ENCODE peak calls at places on chromosome 18, in four cellular contexts. U is breast epithelium; Q is CD4-positive, alpha-beta memory T cell; W is aorta. I is an unnamed sample. For H3K4me1, the result is how much of the 10 kb centered on the place peaks cover.

GRCh38 chr18:23539298-23539697 is 36.0 kb downstream of the RMC1 start:
- DNase-seq in U (no peak), Q (no peak), W (no peak), I (no peak)

GRCh38 chr18:77106331-77106730 is 26.3 kb downstream of the MBP start:
- DNase-seq in U (no peak), Q (peak), W (no peak), I (peak)

GRCh38 chr18:36314754-36315153 is 17.2 kb downstream of the FHOD3 start:
- DNase-seq in U (no peak), Q (no peak), W (no peak), I (no peak)

GRCh38 chr18:79789901-79790885 is 7.5 kb upstream of the KCNG2 start:
- DNase-seq in U (peak), Q (no peak), W (peak), I (no peak)

GRCh38 chr18:58800582-58800981 is 64.1 kb upstream of the ZNF532 start:
- DNase-seq in U (no peak), Q (no peak), W (no peak), I (no peak)

GRCh38 chr18:39057423-39058057 is 1491.9 kb upstream of the CELF4 start:
- DNase-seq in U (no peak), Q (no peak), W (no peak), I (no peak)

GRCh38 chr18:8699948-8700347 is 5.4 kb upstream of the MTCL1 start:
- DNase-seq in U (no peak), Q (no peak), W (no peak), I (no peak)

GRCh38 chr18:57983965-57984364 is 60.1 kb upstream of the NEDD4L start:
- DNase-seq in U (no peak), Q (no peak), W (no peak), I (no peak)

GRCh38 chr18:80009661-80010550 is 21.5 kb upstream of the TXNL4A start:
- DNase-seq in U (peak), Q (no peak), W (peak), I (no peak)

GRCh38 chr18:79518028-79518682 is 122.4 kb downstream of the NFATC1 start:
- DNase-seq in U (peak), Q (no peak), W (peak), I (no peak)

GRCh38 chr18:518081-518480 is 17.6 kb upstream of the COLEC12 start:
- DNase-seq in U (no peak), Q (no peak), W (no peak), I (no peak)

GRCh38 chr18:28126768-28127167 is 50.2 kb downstream of the CDH2 start:
- DNase-seq in U (no peak), Q (no peak), W (no peak), I (no peak)

GRCh38 chr18:9104244-9104901 is 1.9 kb downstream of the NDUFV2 start:
- DNase-seq in U (no peak), Q (no peak), W (no peak), I (no peak)

GRCh38 chr18:43022874-43023273 is 92.6 kb downstream of the RIT2 start:
- DNase-seq in U (no peak), Q (no peak), W (no peak), I (no peak)

GRCh38 chr18:76977108-76977621 is 154.8 kb downstream of the ZNF236 start:
- DNase-seq in U (no peak), Q (no peak), W (no peak), I (no peak)

GRCh38 chr18:24177499-24178133 is 38.8 kb downstream of the CABYR start:
- DNase-seq in U (no peak), Q (no peak), W (no peak), I (no peak)

GRCh38 chr18:37578886-37579513 is 13.4 kb upstream of the CELF4 start:
- DNase-seq in U (no peak), Q (no peak), W (no peak), I (peak)

GRCh38 chr18:21012308-21012707 is 99.3 kb downstream of the ROCK1 start:
- DNase-seq in U (no peak), Q (no peak), W (no peak), I (no peak)

GRCh38 chr18:48073231-48073930 is 142.9 kb upstream of the SMAD2 start:
- DNase-seq in U (no peak), Q (no peak), W (no peak), I (no peak)

GRCh38 chr18:40957533-40958070 is 997.4 kb upstream of the PIK3C3 start:
- DNase-seq in U (no peak), Q (no peak), W (no peak), I (no peak)

GRCh38 chr18:41462946-41463345 is 492.1 kb upstream of the PIK3C3 start:
- DNase-seq in U (no peak), Q (no peak), W (no peak), I (no peak)

GRCh38 chr18:394997-395383 is 105.5 kb downstream of the COLEC12 start:
- DNase-seq in U (no peak), Q (no peak), W (peak), I (no peak)

GRCh38 chr18:32425466-32425865 is 45.2 kb downstream of the GAREM1 start:
- DNase-seq in U (no peak), Q (no peak), W (no peak), I (no peak)

GRCh38 chr18:58789856-58790255 is 74.8 kb upstream of the ZNF532 start:
- DNase-seq in U (no peak), Q (no peak), W (no peak), I (no peak)

GRCh38 chr18:42192251-42193248 is 237.5 kb downstream of the PIK3C3 start:
- DNase-seq in U (no peak), Q (no peak), W (no peak), I (no peak)

GRCh38 chr18:13614701-13615288 is 111.6 kb downstream of the FAM210A start:
- DNase-seq in U (no peak), Q (no peak), W (no peak), I (peak)

DNA sequence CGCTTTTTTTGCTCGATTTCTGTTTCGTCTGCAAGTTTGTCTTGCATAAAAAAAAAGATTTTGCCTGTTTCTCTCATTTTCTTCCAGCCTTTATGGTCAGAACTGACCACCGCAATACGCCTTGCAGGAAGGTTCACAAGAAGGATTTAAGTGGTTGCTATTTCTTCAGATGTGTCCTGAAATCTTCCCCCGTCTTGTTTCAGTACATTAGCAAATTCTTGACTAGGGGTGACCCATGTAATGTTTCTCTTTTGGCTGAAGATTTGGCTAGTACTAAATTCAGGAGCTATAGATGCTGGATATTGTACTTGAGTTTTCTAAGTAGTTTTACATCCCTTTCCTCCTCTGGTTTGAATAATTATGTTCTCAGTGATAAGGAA is 2.5 kb downstream of the PHLPP1 start:
- DNase-seq in U (no peak), Q (no peak), W (no peak), I (no peak)
- H3K4me1 ChIP-seq in U (under half), Q (under half), W (under half), I (half or more)

DNA sequence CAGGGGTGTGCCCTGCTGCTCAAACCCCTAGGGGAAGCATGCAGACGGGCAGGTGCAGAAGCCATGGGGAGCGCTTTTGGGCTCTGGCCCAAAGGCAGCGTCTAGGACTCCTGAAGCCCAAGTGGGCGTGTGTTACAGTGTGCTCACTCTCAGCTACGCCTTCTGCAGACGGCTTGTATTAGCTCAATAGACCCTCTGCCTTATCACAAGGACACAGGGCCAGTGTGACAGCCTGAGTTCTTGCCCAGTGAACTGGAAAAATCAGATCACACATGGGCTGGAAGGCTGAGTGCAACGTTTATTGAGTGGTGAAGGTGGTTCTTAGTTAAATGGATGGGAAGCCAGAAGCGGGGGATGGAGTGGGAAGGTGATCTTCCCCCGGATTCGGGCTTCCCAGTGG is 210.9 kb downstream of the CDH20 start:
- DNase-seq in U (no peak), Q (no peak), W (no peak), I (no peak)
- H3K4me1 ChIP-seq in U (under half), Q (under half), W (under half), I (under half)

GRCh38 chr18:26818461-26818860 is 47.0 kb downstream of the AQP4 start:
- DNase-seq in U (no peak), Q (no peak), W (no peak), I (no peak)

GRCh38 chr18:26813043-26813442 is 52.5 kb downstream of the AQP4 start:
- DNase-seq in U (no peak), Q (no peak), W (no peak), I (peak)

GRCh38 chr18:26812462-26812861 is 53.0 kb downstream of the AQP4 start:
- DNase-seq in U (no peak), Q (no peak), W (no peak), I (no peak)
- H3K4me1 ChIP-seq in U (under half), Q (under half), W (under half), I (under half)

GRCh38 chr18:10927290-10927979 is 221.9 kb downstream of the PIEZO2 start:
- DNase-seq in U (no peak), Q (no peak), W (peak), I (no peak)

GRCh38 chr18:10927980-10928605 is 221.3 kb downstream of the PIEZO2 start:
- DNase-seq in U (no peak), Q (no peak), W (no peak), I (no peak)

GRCh38 chr18:10924290-10924689 is 225.1 kb downstream of the PIEZO2 start:
- DNase-seq in U (no peak), Q (no peak), W (no peak), I (no peak)

GRCh38 chr18:10928971-10929373 is 220.4 kb downstream of the PIEZO2 start:
- DNase-seq in U (no peak), Q (no peak), W (no peak), I (no peak)

DNA sequence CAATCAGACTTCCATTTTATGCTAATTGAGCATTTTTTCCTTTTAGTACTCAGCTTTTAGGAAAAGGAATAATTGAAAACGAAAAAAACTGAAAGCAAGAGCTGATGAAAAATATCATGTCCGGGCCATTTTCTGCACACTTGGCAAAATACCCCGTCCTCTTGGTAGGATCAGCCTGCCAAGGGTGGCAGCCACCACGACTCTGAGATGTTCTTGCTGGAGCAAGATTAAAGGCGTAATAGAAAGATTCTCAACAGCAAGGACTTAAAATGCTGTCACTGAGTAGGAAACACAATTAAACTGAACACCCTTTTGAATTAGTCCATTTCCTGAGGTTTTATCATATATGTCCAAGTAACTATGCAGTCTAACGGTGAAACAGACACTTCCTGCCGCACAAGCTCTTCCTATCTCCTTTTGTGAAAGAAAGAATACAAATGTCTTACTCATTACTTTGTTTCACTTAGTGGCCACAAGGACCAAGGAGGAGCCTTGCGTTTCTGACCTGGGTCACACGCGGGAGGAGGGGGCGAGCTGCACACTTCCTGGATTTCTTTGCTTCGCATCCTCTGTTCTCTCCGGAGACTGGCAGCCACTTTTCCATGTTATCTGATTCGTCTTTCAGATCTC is 222.7 kb downstream of the PIEZO2 start:
- DNase-seq in U (no peak), Q (no peak), W (no peak), I (no peak)
- H3K4me1 ChIP-seq in U (under half), Q (under half), W (under half), I (under half)

GRCh38 chr18:44945847-44946490 is 265.3 kb downstream of the SETBP1 start:
- DNase-seq in U (no peak), Q (no peak), W (no peak), I (no peak)
- H3K4me1 ChIP-seq in U (under half), Q (under half), W (under half), I (under half)

DNA sequence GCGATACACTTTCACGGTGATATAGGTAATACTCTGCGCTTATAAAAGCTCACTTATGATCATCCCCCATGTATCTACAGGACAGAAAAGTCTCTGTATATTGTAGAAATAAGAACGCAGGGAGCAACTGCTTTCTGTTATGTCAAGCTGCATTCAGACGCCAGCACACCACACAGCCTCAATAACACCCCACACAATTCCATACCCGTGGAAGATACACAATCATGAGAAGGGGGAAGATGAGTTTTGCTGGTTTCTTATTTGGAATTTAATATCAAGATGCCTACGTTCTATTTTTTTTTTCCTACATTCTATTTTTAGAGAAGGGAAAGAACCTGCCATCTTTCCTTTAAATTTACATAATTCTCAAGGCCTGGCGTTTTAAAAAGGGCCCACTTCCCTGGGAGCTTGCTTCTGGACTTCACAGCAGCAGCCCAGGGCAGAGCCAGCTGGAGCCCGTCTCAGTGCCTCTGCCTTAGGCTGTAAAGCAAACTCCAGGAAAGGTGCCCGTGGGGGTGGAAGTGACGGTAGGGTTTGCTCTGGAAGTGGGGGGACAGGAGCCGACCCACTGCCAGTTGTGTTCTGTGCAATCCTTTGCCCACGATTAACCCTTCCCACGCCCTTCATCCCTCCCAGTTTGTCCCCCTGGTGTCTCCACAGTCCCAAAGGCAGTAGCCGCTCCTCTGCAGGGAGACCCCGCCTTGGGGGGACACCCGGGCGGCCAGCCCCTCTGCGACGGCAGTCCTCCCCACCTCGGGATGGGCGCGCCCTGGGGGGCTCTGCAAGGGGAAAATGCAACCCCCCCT is 5.3 kb downstream of the PTGR3 start:
- DNase-seq in U (no peak), Q (no peak), W (no peak), I (no peak)
- H3K4me1 ChIP-seq in U (under half), Q (under half), W (under half), I (under half)

GRCh38 chr18:75215663-75216062 is 5.1 kb downstream of the TSHZ1 start:
- DNase-seq in U (no peak), Q (no peak), W (no peak), I (no peak)
- H3K4me1 ChIP-seq in U (under half), Q (half or more), W (under half), I (half or more)

GRCh38 chr18:51193621-51194287 is 3.7 kb downstream of the MEX3C start:
- DNase-seq in U (no peak), Q (no peak), W (no peak), I (no peak)

GRCh38 chr18:51196116-51196810 is 1.2 kb downstream of the MEX3C start:
- DNase-seq in U (no peak), Q (peak), W (peak), I (peak)

GRCh38 chr18:51195086-51195601 is 2.3 kb downstream of the MEX3C start:
- DNase-seq in U (no peak), Q (peak), W (no peak), I (no peak)

GRCh38 chr18:51195602-51196115 is 1.8 kb downstream of the MEX3C start:
- DNase-seq in U (no peak), Q (no peak), W (no peak), I (peak)

DNA sequence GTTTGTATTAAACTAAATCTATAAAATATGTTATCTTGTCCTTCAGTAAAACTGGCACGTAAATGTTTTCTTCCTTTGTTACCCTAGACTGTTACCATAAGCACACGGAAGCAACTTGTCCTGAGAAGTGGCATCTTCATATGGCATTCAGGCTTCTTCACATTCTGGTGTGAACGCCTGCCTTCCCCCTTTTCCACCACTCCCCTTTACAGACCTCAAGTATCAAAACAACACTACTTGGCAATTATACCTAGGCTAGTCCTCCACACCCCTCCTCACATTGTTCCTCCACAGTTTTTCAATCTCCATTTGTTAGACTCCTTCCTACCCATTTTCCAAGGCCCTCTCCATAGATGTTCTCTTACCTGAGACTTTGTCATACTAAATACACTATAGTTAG is 2.9 kb downstream of the MEX3C start:
- DNase-seq in U (no peak), Q (no peak), W (no peak), I (no peak)
- H3K4me1 ChIP-seq in U (under half), Q (half or more), W (under half), I (under half)

I was measured in DND-41.